ENCODE peak calls at places on chromosomes 12 and 14, in eight cellular contexts. One of them, this sample, is unnamed.
A peak's percentile ranks its signal among the peaks of the same experiment; 100 is the strongest.

GRCh38 chr12:90211017-90211416 is 502.4 kb upstream of the ATP2B1 start:
- DNase-seq in fibroblast of lung: no peak
- DNase-seq in lung: no peak
- DNase-seq in aorta: no peak
- DNase-seq in SJCRH30: peak; percentile 14
- DNase-seq in CD8-positive, alpha-beta memory T cell: no peak
- DNase-seq in iPS DF 6.9: no peak
- DNase-seq in IMR-90: peak; percentile 48
- DNase-seq in this sample: peak; percentile 8

GRCh38 chr12:124007810-124008570 is 35.0 kb downstream of the ZNF664 start:
- DNase-seq in aorta: no peak
- DNase-seq in lung: no peak
- DNase-seq in CD8-positive, alpha-beta memory T cell: no peak
- DNase-seq in SJCRH30: no peak
- DNase-seq in IMR-90: peak; percentile 75
- DNase-seq in iPS DF 6.9: no peak
- DNase-seq in fibroblast of lung: peak; percentile 51
- DNase-seq in this sample: no peak

GRCh38 chr14:21656980-21657379 is 3.3 kb downstream of the OR4E2 start:
- DNase-seq in SJCRH30: no peak
- DNase-seq in IMR-90: no peak
- DNase-seq in lung: no peak
- DNase-seq in CD8-positive, alpha-beta memory T cell: no peak
- DNase-seq in iPS DF 6.9: no peak
- DNase-seq in fibroblast of lung: no peak
- DNase-seq in aorta: no peak
- DNase-seq in this sample: no peak

GRCh38 chr14:68510201-68510600 is 282.7 kb downstream of the ZFP36L1 start:
- DNase-seq in fibroblast of lung: peak; percentile 51
- DNase-seq in SJCRH30: no peak
- DNase-seq in aorta: peak; percentile 87
- DNase-seq in CD8-positive, alpha-beta memory T cell: no peak
- DNase-seq in IMR-90: peak; percentile 69
- DNase-seq in iPS DF 6.9: no peak
- DNase-seq in lung: no peak
- DNase-seq in this sample: no peak

GRCh38 chr14:75522224-75522764 is at the start of gene BATF:
- DNase-seq in fibroblast of lung: no peak
- DNase-seq in CD8-positive, alpha-beta memory T cell: peak; percentile 84
- DNase-seq in lung: peak; percentile 52
- DNase-seq in SJCRH30: no peak
- DNase-seq in IMR-90: no peak
- DNase-seq in aorta: no peak
- DNase-seq in iPS DF 6.9: no peak
- DNase-seq in this sample: no peak

GRCh38 chr14:101808020-101808641 is 46.6 kb downstream of the PPP2R5C start:
- DNase-seq in CD8-positive, alpha-beta memory T cell: no peak
- DNase-seq in lung: no peak
- DNase-seq in iPS DF 6.9: peak; percentile 22
- DNase-seq in fibroblast of lung: no peak
- DNase-seq in aorta: no peak
- DNase-seq in IMR-90: no peak
- DNase-seq in SJCRH30: no peak
- DNase-seq in this sample: no peak

GRCh38 chr12:122208073-122208820 is 4.7 kb downstream of the B3GNT4 start:
- DNase-seq in iPS DF 6.9: no peak
- DNase-seq in aorta: no peak
- DNase-seq in CD8-positive, alpha-beta memory T cell: no peak
- DNase-seq in SJCRH30: no peak
- DNase-seq in fibroblast of lung: no peak
- DNase-seq in IMR-90: no peak
- DNase-seq in lung: no peak
- DNase-seq in this sample: no peak

GRCh38 chr12:53596920-53597363 is 29.2 kb downstream of the ATF7 start:
- DNase-seq in SJCRH30: no peak
- DNase-seq in CD8-positive, alpha-beta memory T cell: no peak
- DNase-seq in aorta: no peak
- DNase-seq in iPS DF 6.9: no peak
- DNase-seq in lung: no peak
- DNase-seq in fibroblast of lung: peak; percentile 71
- DNase-seq in IMR-90: peak; percentile 59
- DNase-seq in this sample: no peak

GRCh38 chr14:23172572-23172971 is 10.9 kb downstream of the SLC7A8 start:
- DNase-seq in CD8-positive, alpha-beta memory T cell: no peak
- DNase-seq in aorta: no peak
- DNase-seq in SJCRH30: no peak
- DNase-seq in fibroblast of lung: no peak
- DNase-seq in IMR-90: no peak
- DNase-seq in iPS DF 6.9: no peak
- DNase-seq in lung: no peak
- DNase-seq in this sample: no peak

GRCh38 chr12:6392499-6392898 is 8.5 kb downstream of the LTBR start:
- DNase-seq in fibroblast of lung: no peak
- DNase-seq in lung: no peak
- DNase-seq in aorta: no peak
- DNase-seq in IMR-90: no peak
- DNase-seq in SJCRH30: no peak
- DNase-seq in iPS DF 6.9: no peak
- DNase-seq in CD8-positive, alpha-beta memory T cell: no peak
- DNase-seq in this sample: no peak

GRCh38 chr14:74468513-74468912 is 24.6 kb downstream of the NPC2 start:
- DNase-seq in CD8-positive, alpha-beta memory T cell: no peak
- DNase-seq in iPS DF 6.9: no peak
- DNase-seq in aorta: no peak
- DNase-seq in SJCRH30: no peak
- DNase-seq in fibroblast of lung: no peak
- DNase-seq in lung: no peak
- DNase-seq in IMR-90: no peak
- DNase-seq in this sample: no peak

GRCh38 chr12:49331360-49332222 is 5.4 kb downstream of the C1QL4 start:
- DNase-seq in fibroblast of lung: peak; percentile 83
- DNase-seq in SJCRH30: peak; percentile 66
- DNase-seq in lung: peak; percentile 66
- DNase-seq in aorta: peak; percentile 87
- DNase-seq in iPS DF 6.9: no peak
- DNase-seq in CD8-positive, alpha-beta memory T cell: no peak
- DNase-seq in IMR-90: peak; percentile 76
- DNase-seq in this sample: no peak

GRCh38 chr12:47188576-47189441 is 109.0 kb upstream of the AMIGO2 start:
- DNase-seq in SJCRH30: no peak
- DNase-seq in fibroblast of lung: peak; percentile 82
- DNase-seq in CD8-positive, alpha-beta memory T cell: no peak
- DNase-seq in iPS DF 6.9: no peak
- DNase-seq in lung: no peak
- DNase-seq in IMR-90: peak; percentile 84
- DNase-seq in aorta: no peak
- DNase-seq in this sample: no peak

GRCh38 chr14:52219488-52220084 is 47.9 kb upstream of the PTGDR start:
- DNase-seq in lung: no peak
- DNase-seq in CD8-positive, alpha-beta memory T cell: no peak
- DNase-seq in fibroblast of lung: no peak
- DNase-seq in IMR-90: no peak
- DNase-seq in SJCRH30: no peak
- DNase-seq in iPS DF 6.9: no peak
- DNase-seq in aorta: no peak
- DNase-seq in this sample: no peak

GRCh38 chr12:481422-481821 is 21.7 kb downstream of the B4GALNT3 start:
- DNase-seq in lung: no peak
- DNase-seq in iPS DF 6.9: no peak
- DNase-seq in CD8-positive, alpha-beta memory T cell: no peak
- DNase-seq in SJCRH30: peak; percentile 96
- DNase-seq in fibroblast of lung: peak; percentile 31
- DNase-seq in IMR-90: peak; percentile 11
- DNase-seq in aorta: peak; percentile 91
- DNase-seq in this sample: no peak

GRCh38 chr12:7241404-7242005 is 52.0 kb downstream of the PEX5 start:
- DNase-seq in iPS DF 6.9: no peak
- DNase-seq in lung: no peak
- DNase-seq in aorta: no peak
- DNase-seq in IMR-90: peak; percentile 57
- DNase-seq in fibroblast of lung: no peak
- DNase-seq in CD8-positive, alpha-beta memory T cell: no peak
- DNase-seq in SJCRH30: no peak
- DNase-seq in this sample: no peak

GRCh38 chr14:56224691-56225681 is 106.8 kb downstream of the PELI2 start:
- DNase-seq in CD8-positive, alpha-beta memory T cell: no peak
- DNase-seq in SJCRH30: no peak
- DNase-seq in lung: no peak
- DNase-seq in iPS DF 6.9: no peak
- DNase-seq in aorta: no peak
- DNase-seq in fibroblast of lung: peak; percentile 25
- DNase-seq in IMR-90: no peak
- DNase-seq in this sample: no peak

GRCh38 chr14:37197421-37198272 is at the start of gene MIPOL1:
- DNase-seq in iPS DF 6.9: peak; percentile 20
- DNase-seq in IMR-90: peak; percentile 90
- DNase-seq in fibroblast of lung: peak; percentile 92
- DNase-seq in SJCRH30: peak; percentile 68
- DNase-seq in lung: peak; percentile 84
- DNase-seq in aorta: peak; percentile 95
- DNase-seq in CD8-positive, alpha-beta memory T cell: no peak
- DNase-seq in this sample: no peak

GRCh38 chr12:62813031-62813829 is 121.7 kb downstream of the PPM1H start:
- DNase-seq in CD8-positive, alpha-beta memory T cell: no peak
- DNase-seq in fibroblast of lung: peak; percentile 74
- DNase-seq in lung: peak; percentile 46
- DNase-seq in IMR-90: peak; percentile 68
- DNase-seq in SJCRH30: no peak
- DNase-seq in aorta: peak; percentile 91
- DNase-seq in iPS DF 6.9: peak; percentile 60
- DNase-seq in this sample: peak; percentile 42

GRCh38 chr12:131913666-131914065 is 15.4 kb upstream of the PUS1 start:
- DNase-seq in IMR-90: no peak
- DNase-seq in SJCRH30: no peak
- DNase-seq in iPS DF 6.9: no peak
- DNase-seq in aorta: no peak
- DNase-seq in lung: no peak
- DNase-seq in CD8-positive, alpha-beta memory T cell: no peak
- DNase-seq in fibroblast of lung: no peak
- DNase-seq in this sample: no peak
- H3K36me3 ChIP-seq in IMR-90: peaks cover 72% of the 10 kb centered on the region
- H3K36me3 ChIP-seq in SJCRH30: peaks cover 10% of the 10 kb centered on the region
- H3K36me3 ChIP-seq in iPS DF 6.9: peaks cover 64% of the 10 kb centered on the region
- H3K36me3 ChIP-seq in aorta: peaks cover 2% of the 10 kb centered on the region
- H3K36me3 ChIP-seq in lung: peaks cover 6% of the 10 kb centered on the region
- H3K36me3 ChIP-seq in CD8-positive, alpha-beta memory T cell: peaks cover 5% of the 10 kb centered on the region
- H3K36me3 ChIP-seq in fibroblast of lung: peaks cover 15% of the 10 kb centered on the region
- H3K36me3 ChIP-seq in this sample: no peaks in the 10 kb centered on the region

DNA sequence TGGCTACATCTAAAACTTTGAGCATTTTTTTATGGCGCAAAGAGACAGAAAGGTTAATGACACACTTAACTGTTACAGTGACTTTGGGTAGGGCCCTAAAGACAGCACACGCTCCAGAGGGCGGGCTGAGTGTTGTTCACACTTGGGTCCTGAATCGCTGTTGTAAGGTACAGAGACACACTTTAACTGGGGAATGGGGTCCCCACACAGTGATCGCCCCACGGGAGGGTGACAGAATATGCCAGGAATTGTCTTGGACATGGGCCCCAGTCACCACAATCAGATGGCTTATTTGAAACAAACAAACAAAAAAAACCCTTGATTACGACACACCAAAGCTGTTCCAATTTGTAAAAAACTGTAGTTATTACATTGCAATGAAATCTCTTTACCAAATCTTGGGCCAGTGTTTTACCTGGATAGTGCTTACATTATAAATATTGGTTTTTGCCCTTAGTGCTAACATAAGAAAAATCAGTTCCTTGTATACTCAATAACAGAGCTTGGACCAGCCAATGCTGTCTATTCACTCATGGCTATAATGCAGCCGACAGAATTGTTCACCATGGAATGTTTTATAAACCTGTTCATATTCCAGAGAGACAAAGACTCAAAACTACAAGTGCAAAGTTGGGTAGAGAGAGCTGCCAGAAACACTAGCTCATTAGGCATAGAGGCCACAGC is 28.3 kb downstream of the KCTD10 start:
- DNase-seq in fibroblast of lung: no peak
- DNase-seq in aorta: no peak
- DNase-seq in CD8-positive, alpha-beta memory T cell: no peak
- DNase-seq in iPS DF 6.9: no peak
- DNase-seq in IMR-90: no peak
- DNase-seq in SJCRH30: no peak
- DNase-seq in lung: no peak
- DNase-seq in this sample: no peak
- H3K36me3 ChIP-seq in fibroblast of lung: peaks cover 17% of the 10 kb centered on the region
- H3K36me3 ChIP-seq in aorta: peaks cover 8% of the 10 kb centered on the region
- H3K36me3 ChIP-seq in CD8-positive, alpha-beta memory T cell: peaks cover 10% of the 10 kb centered on the region
- H3K36me3 ChIP-seq in iPS DF 6.9: peaks cover 15% of the 10 kb centered on the region
- H3K36me3 ChIP-seq in IMR-90: peaks cover 68% of the 10 kb centered on the region
- H3K36me3 ChIP-seq in SJCRH30: peaks cover 23% of the 10 kb centered on the region
- H3K36me3 ChIP-seq in lung: peaks cover 7% of the 10 kb centered on the region
- H3K36me3 ChIP-seq in this sample: peaks cover 5% of the 10 kb centered on the region

GRCh38 chr12:86376052-86376451 is 119.9 kb upstream of the MGAT4C start:
- DNase-seq in iPS DF 6.9: peak; percentile 20
- DNase-seq in IMR-90: no peak
- DNase-seq in CD8-positive, alpha-beta memory T cell: no peak
- DNase-seq in aorta: no peak
- DNase-seq in fibroblast of lung: no peak
- DNase-seq in lung: no peak
- DNase-seq in SJCRH30: no peak
- DNase-seq in this sample: no peak
- H3K36me3 ChIP-seq in iPS DF 6.9: no peaks in the 10 kb centered on the region
- H3K36me3 ChIP-seq in IMR-90: no peaks in the 10 kb centered on the region
- H3K36me3 ChIP-seq in CD8-positive, alpha-beta memory T cell: no peaks in the 10 kb centered on the region
- H3K36me3 ChIP-seq in aorta: no peaks in the 10 kb centered on the region
- H3K36me3 ChIP-seq in fibroblast of lung: no peaks in the 10 kb centered on the region
- H3K36me3 ChIP-seq in lung: no peaks in the 10 kb centered on the region
- H3K36me3 ChIP-seq in SJCRH30: no peaks in the 10 kb centered on the region
- H3K36me3 ChIP-seq in this sample: no peaks in the 10 kb centered on the region

GRCh38 chr12:11894890-11895289 is 175.8 kb upstream of the BCL2L14 start:
- DNase-seq in IMR-90: no peak
- DNase-seq in CD8-positive, alpha-beta memory T cell: no peak
- DNase-seq in iPS DF 6.9: no peak
- DNase-seq in lung: no peak
- DNase-seq in SJCRH30: peak; percentile 72
- DNase-seq in aorta: no peak
- DNase-seq in fibroblast of lung: no peak
- DNase-seq in this sample: no peak

GRCh38 chr12:11893998-11894397 is 176.7 kb upstream of the BCL2L14 start:
- DNase-seq in IMR-90: no peak
- DNase-seq in fibroblast of lung: no peak
- DNase-seq in lung: no peak
- DNase-seq in aorta: no peak
- DNase-seq in CD8-positive, alpha-beta memory T cell: no peak
- DNase-seq in SJCRH30: no peak
- DNase-seq in iPS DF 6.9: no peak
- DNase-seq in this sample: no peak

GRCh38 chr12:11892065-11892391 is 178.7 kb upstream of the BCL2L14 start:
- DNase-seq in CD8-positive, alpha-beta memory T cell: no peak
- DNase-seq in lung: no peak
- DNase-seq in iPS DF 6.9: no peak
- DNase-seq in fibroblast of lung: no peak
- DNase-seq in aorta: no peak
- DNase-seq in IMR-90: no peak
- DNase-seq in SJCRH30: no peak
- DNase-seq in this sample: no peak

GRCh38 chr12:11888029-11888428 is 182.7 kb upstream of the BCL2L14 start:
- DNase-seq in aorta: no peak
- DNase-seq in lung: no peak
- DNase-seq in CD8-positive, alpha-beta memory T cell: no peak
- DNase-seq in SJCRH30: no peak
- DNase-seq in iPS DF 6.9: no peak
- DNase-seq in fibroblast of lung: no peak
- DNase-seq in IMR-90: no peak
- DNase-seq in this sample: no peak

GRCh38 chr12:11891350-11892064 is 179.2 kb upstream of the BCL2L14 start:
- DNase-seq in IMR-90: no peak
- DNase-seq in SJCRH30: no peak
- DNase-seq in fibroblast of lung: no peak
- DNase-seq in CD8-positive, alpha-beta memory T cell: no peak
- DNase-seq in aorta: no peak
- DNase-seq in lung: no peak
- DNase-seq in iPS DF 6.9: no peak
- DNase-seq in this sample: no peak
- H3K36me3 ChIP-seq in IMR-90: peaks cover 28% of the 10 kb centered on the region
- H3K36me3 ChIP-seq in SJCRH30: no peaks in the 10 kb centered on the region
- H3K36me3 ChIP-seq in fibroblast of lung: no peaks in the 10 kb centered on the region
- H3K36me3 ChIP-seq in CD8-positive, alpha-beta memory T cell: peaks cover 5% of the 10 kb centered on the region
- H3K36me3 ChIP-seq in aorta: peaks cover 1% of the 10 kb centered on the region
- H3K36me3 ChIP-seq in lung: peaks cover 10% of the 10 kb centered on the region
- H3K36me3 ChIP-seq in iPS DF 6.9: peaks cover 3% of the 10 kb centered on the region
- H3K36me3 ChIP-seq in this sample: no peaks in the 10 kb centered on the region

This sample was measured in Panc1.